ENCODE peak calls at places on chromosome 19, in four cellular contexts. R, K, D and G are unnamed samples.

GRCh38 chr19:17496337-17496997 is 15.0 kb upstream of the PGLS start:
- DNase-seq in D (peak), R (peak), K (peak), G (peak)

GRCh38 chr19:13734751-13735150 is 29.6 kb upstream of the MRI1 start:
- DNase-seq in D (no peak), R (no peak), K (no peak), G (peak)

GRCh38 chr19:33398361-33399060 is 25.0 kb downstream of the CEBPG start:
- DNase-seq in D (no peak), R (no peak), K (no peak), G (no peak)

GRCh38 chr19:46861691-46862503 is 1.1 kb downstream of the ARHGAP35 start:
- DNase-seq in R (no peak), D (peak), K (no peak), G (peak)

GRCh38 chr19:41324231-41324702 is 14.3 kb downstream of the CCDC97 start:
- DNase-seq in R (no peak), D (no peak), K (no peak), G (no peak)

GRCh38 chr19:9073806-9074205 is 13.1 kb upstream of the OR1M1 start:
- DNase-seq in R (no peak), K (no peak), D (no peak), G (no peak)

GRCh38 chr19:14505488-14506239 is 9.7 kb upstream of the GIPC1 start:
- DNase-seq in R (peak), K (no peak), D (peak), G (peak)

GRCh38 chr19:5627395-5627904 is 4.6 kb downstream of the SAFB start:
- DNase-seq in K (no peak), D (peak), R (peak), G (no peak)

GRCh38 chr19:56692496-56692895 is 20.9 kb upstream of the ZNF835 start:
- DNase-seq in K (no peak), D (no peak), R (no peak), G (no peak)

GRCh38 chr19:33302175-33302973 is at the start of gene CEBPA:
- DNase-seq in R (peak), D (peak), K (no peak), G (peak)

GRCh38 chr19:8261881-8262280 is 46.3 kb downstream of the CD320 start:
- DNase-seq in D (no peak), K (no peak), R (no peak), G (no peak)

DNA sequence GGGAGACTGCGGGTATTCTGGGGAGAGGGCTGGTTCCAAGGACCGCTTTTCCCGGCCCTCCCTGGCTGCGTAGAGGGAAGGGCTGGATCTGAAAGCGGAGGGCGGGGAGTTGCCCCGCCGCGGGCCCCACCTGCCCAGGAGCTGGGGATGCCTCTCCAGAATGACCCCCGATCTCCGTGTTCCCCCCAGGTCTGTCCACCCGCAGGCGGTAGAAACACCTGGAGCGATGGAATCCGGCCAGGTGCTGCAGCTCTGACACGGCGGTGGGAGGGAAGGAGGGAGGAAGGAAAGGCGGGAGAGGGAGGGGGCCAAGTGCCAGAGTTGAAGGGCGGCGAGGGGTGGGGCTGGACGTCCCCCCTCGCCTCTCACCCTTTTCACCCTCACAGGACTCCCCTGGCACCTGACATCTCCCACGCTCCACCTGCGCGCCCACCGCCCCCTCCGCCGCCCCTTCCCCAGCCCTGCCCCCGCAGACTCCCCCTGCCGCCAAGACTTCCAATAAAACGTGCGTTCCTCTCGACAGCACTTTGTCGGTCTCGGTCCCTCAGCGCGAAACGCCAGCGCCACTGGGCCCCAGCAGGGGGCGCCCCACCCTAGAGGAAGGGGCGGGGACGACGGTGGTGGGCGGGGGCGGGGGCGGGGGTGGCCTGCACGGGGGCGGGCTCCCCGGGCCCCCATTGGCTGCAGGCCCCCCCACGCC is 374 bp upstream of the FXYD7 start:
- DNase-seq in D (peak), K (no peak), R (no peak), G (peak)
- TF ChIP-seq CTCF in D (no peak), K (no peak), R (peak), G (peak)

DNA sequence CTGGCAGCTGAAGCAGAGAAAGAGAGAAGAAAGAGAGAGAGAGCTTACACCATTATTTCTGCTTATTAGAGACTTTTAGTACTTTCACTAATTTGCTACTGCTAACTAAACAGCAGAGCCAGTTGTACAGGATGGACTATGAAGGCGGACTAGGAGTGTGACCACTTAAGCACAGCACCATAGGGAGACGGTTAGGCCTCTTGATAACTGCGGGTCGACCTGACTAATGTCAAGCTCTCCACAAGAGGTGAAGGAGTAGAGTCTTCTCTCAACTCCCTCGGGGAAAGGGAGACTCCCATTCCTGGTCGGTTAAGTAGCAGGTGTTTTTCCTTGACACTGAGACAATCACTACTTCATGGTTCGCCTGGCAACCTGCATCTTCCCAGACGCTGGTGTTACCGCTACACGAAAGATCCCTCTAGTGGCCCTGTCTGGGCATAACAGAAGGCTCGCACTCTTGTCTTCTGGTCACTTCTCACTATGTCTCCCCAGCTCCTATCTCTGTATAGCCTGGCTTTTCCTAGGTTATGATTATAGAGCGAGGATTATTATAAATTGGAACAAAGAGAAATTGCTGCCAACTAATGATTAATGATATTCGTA is 5.3 kb upstream of the PSG7 start:
- DNase-seq in R (no peak), D (no peak), K (no peak), G (peak)
- TF ChIP-seq CTCF in R (peak), D (no peak), K (no peak), G (peak)

GRCh38 chr19:51407631-51408131 is 9.8 kb downstream of the SIGLEC10 start:
- DNase-seq in R (peak), K (no peak), D (peak), G (peak)
- TF ChIP-seq CTCF in R (peak), K (no peak), D (peak), G (peak)

GRCh38 chr19:34841780-34842179 is 68.8 kb upstream of the ZNF599 start:
- DNase-seq in K (no peak), R (no peak), D (no peak), G (no peak)
- TF ChIP-seq CTCF in K (no peak), R (no peak), D (no peak), G (no peak)

GRCh38 chr19:55165952-55166529 is 372 bp downstream of the DNAAF3 start:
- DNase-seq in K (no peak), R (peak), D (peak), G (peak)
- TF ChIP-seq CTCF in K (no peak), R (peak), D (peak), G (peak)

GRCh38 chr19:44770550-44771257 is 7.0 kb upstream of the CBLC start:
- DNase-seq in R (peak), D (peak), K (peak), G (peak)
- TF ChIP-seq CTCF in R (peak), D (peak), K (no peak), G (peak)